ENCODE peak calls at places on chromosomes 6 and 20, in eight cellular contexts. V, A, C, K, Q, T, U and X are unnamed samples.
A peak's percentile ranks its signal among the peaks of the same experiment; 100 is the strongest.

GRCh38 chr6:75098709-75099108 is 107.1 kb downstream of the COL12A1 start:
- DNase-seq in V (no peak), K (no peak), C (peak; percentile 79), Q (peak; percentile 3), A (no peak), T (peak; percentile 89), U (no peak), X (no peak)

GRCh38 chr6:11971154-11971553 is 41.0 kb upstream of the HIVEP1 start:
- DNase-seq in Q (no peak), T (peak; percentile 81), U (no peak), A (no peak), K (no peak), V (no peak), C (no peak), X (no peak)

GRCh38 chr6:70394518-70395300 is 18.6 kb upstream of the FAM135A start:
- DNase-seq in V (no peak), U (no peak), C (peak; percentile 42), K (no peak), Q (no peak), T (no peak), A (no peak), X (no peak)

GRCh38 chr20:58618694-58619540 is 32.2 kb upstream of the STX16 start:
- DNase-seq in U (no peak), Q (no peak), A (no peak), C (no peak), K (no peak), V (no peak), T (peak; percentile 80), X (peak; percentile 42)

GRCh38 chr6:45049188-45049843 is 278.8 kb upstream of the RUNX2 start:
- DNase-seq in V (no peak), C (no peak), U (no peak), A (no peak), T (no peak), Q (peak; percentile 84), K (no peak), X (no peak)

GRCh38 chr20:53887973-53888372 is 182.4 kb downstream of the BCAS1 start:
- DNase-seq in Q (no peak), C (no peak), K (no peak), T (no peak), A (no peak), V (no peak), U (no peak), X (no peak)

GRCh38 chr6:143279385-143279784 is 171.1 kb downstream of the ADAT2 start:
- DNase-seq in C (peak; percentile 47), V (no peak), U (no peak), T (peak; percentile 28), Q (peak; percentile 21), K (no peak), A (no peak), X (peak; percentile 18)

GRCh38 chr6:134746125-134746524 is 203.8 kb downstream of the ALDH8A1 start:
- DNase-seq in A (no peak), K (no peak), C (no peak), V (no peak), U (no peak), Q (no peak), T (no peak), X (no peak)

GRCh38 chr6:44058617-44059358 is 68.5 kb downstream of the MRPL14 start:
- DNase-seq in A (no peak), V (no peak), Q (peak; percentile 96), K (no peak), C (peak; percentile 88), U (no peak), T (peak; percentile 93), X (no peak)

GRCh38 chr6:140051521-140052455 is 677.3 kb upstream of the CITED2 start:
- DNase-seq in T (peak; percentile 71), C (no peak), U (no peak), K (no peak), V (no peak), A (no peak), Q (no peak), X (peak; percentile 18)

GRCh38 chr6:36118550-36119107 is 11.7 kb upstream of the MAPK13 start:
- DNase-seq in Q (peak; percentile 15), V (no peak), U (peak; percentile 42), K (peak; percentile 64), A (peak; percentile 92), C (peak; percentile 74), T (no peak), X (peak; percentile 42)

GRCh38 chr20:62704341-62704948 is 4.2 kb upstream of the NTSR1 start:
- DNase-seq in A (peak; percentile 77), Q (peak; percentile 51), C (peak; percentile 87), K (no peak), T (peak; percentile 92), U (no peak), V (no peak), X (peak; percentile 13)

GRCh38 chr6:80438728-80439127 is 332.3 kb downstream of the BCKDHB start:
- DNase-seq in Q (no peak), T (peak; percentile 73), U (no peak), V (no peak), A (no peak), K (no peak), C (peak; percentile 28), X (no peak)

GRCh38 chr6:34295721-34296120 is 46.9 kb upstream of the SMIM29 start:
- DNase-seq in T (no peak), U (no peak), K (no peak), V (no peak), Q (no peak), C (no peak), A (no peak), X (no peak)

GRCh38 chr6:129112591-129112990 is 229.7 kb downstream of the LAMA2 start:
- DNase-seq in T (no peak), A (no peak), Q (no peak), K (no peak), U (no peak), C (no peak), V (no peak), X (no peak)

GRCh38 chr6:139686308-139686707 is 311.9 kb upstream of the CITED2 start:
- DNase-seq in U (no peak), Q (peak; percentile 7), V (no peak), C (no peak), A (no peak), T (peak; percentile 23), K (no peak), X (no peak)

GRCh38 chr20:8388146-8388545 is 256.1 kb downstream of the PLCB1 start:
- DNase-seq in V (no peak), C (no peak), U (no peak), Q (no peak), A (no peak), K (no peak), T (peak; percentile 64), X (no peak)

GRCh38 chr20:4617019-4617418 is 104.7 kb upstream of the PRND start:
- DNase-seq in K (no peak), C (no peak), V (no peak), A (no peak), Q (no peak), T (no peak), U (no peak), X (no peak)

GRCh38 chr6:3884007-3884745 is 35.0 kb downstream of the FAM50B start:
- DNase-seq in A (no peak), V (no peak), T (peak; percentile 66), C (peak; percentile 71), U (no peak), K (no peak), Q (no peak), X (no peak)

GRCh38 chr6:37877373-37878149 is 58.0 kb downstream of the ZFAND3 start:
- DNase-seq in U (no peak), K (no peak), Q (no peak), V (no peak), T (no peak), C (no peak), A (no peak), X (no peak)

GRCh38 chr6:23547851-23548250 is 578.2 kb upstream of the NRSN1 start:
- DNase-seq in A (no peak), V (no peak), K (no peak), T (no peak), Q (no peak), C (peak; percentile 50), U (no peak), X (no peak)

GRCh38 chr6:69866351-69867074 is at the start of gene COL19A1:
- DNase-seq in K (peak; percentile 4), A (peak; percentile 58), C (peak; percentile 35), V (peak; percentile 59), T (no peak), Q (no peak), U (no peak), X (peak; percentile 37)

GRCh38 chr6:43937236-43938177 is 167.5 kb downstream of the VEGFA start:
- DNase-seq in C (peak; percentile 63), U (no peak), V (peak; percentile 47), T (no peak), K (no peak), A (no peak), Q (no peak), X (no peak)

GRCh38 chr6:26743157-26743821 is 83.7 kb upstream of the ZNF322 start:
- DNase-seq in U (no peak), T (peak; percentile 71), Q (no peak), V (peak; percentile 72), A (no peak), C (peak; percentile 33), K (no peak), X (peak; percentile 52)

GRCh38 chr6:17714879-17715860 is 8.4 kb upstream of the NUP153 start:
- DNase-seq in K (no peak), C (peak; percentile 35), V (no peak), U (no peak), Q (peak; percentile 61), A (no peak), T (peak; percentile 88), X (no peak)

GRCh38 chr6:134503542-134504281 is 185.8 kb upstream of the SGK1 start:
- DNase-seq in U (no peak), C (no peak), Q (no peak), A (no peak), K (no peak), V (no peak), T (peak; percentile 16), X (no peak)

GRCh38 chr6:89161326-89162046 is 15.6 kb downstream of the PM20D2 start:
- DNase-seq in C (no peak), A (no peak), T (no peak), V (no peak), Q (peak; percentile 14), K (no peak), U (no peak), X (no peak)

GRCh38 chr20:33433465-33433864 is 10.1 kb downstream of the SNTA1 start:
- DNase-seq in A (no peak), K (no peak), V (no peak), C (no peak), Q (no peak), T (peak; percentile 49), U (no peak), X (no peak)

GRCh38 chr6:33330736-33331135 is 13.2 kb upstream of the ZBTB22 start:
- DNase-seq in C (no peak), A (no peak), K (no peak), V (no peak), U (no peak), Q (no peak), T (no peak), X (no peak)

GRCh38 chr6:21733311-21733710 is 139.8 kb downstream of the SOX4 start:
- DNase-seq in A (no peak), T (no peak), Q (no peak), K (no peak), U (no peak), C (no peak), V (no peak), X (no peak)

GRCh38 chr20:24131684-24132083 is 143.1 kb upstream of the GGTLC1 start:
- DNase-seq in V (no peak), T (no peak), C (no peak), A (no peak), U (no peak), Q (no peak), K (no peak), X (no peak)

GRCh38 chr6:113734886-113735481 is 122.2 kb upstream of the MARCKS start:
- DNase-seq in T (peak; percentile 29), C (no peak), K (no peak), V (no peak), Q (peak; percentile 32), A (no peak), U (no peak), X (no peak)

GRCh38 chr20:36792422-36792821 is 18.9 kb upstream of the DSN1 start:
- DNase-seq in Q (peak; percentile 29), U (no peak), T (peak; percentile 60), K (no peak), A (no peak), V (peak; percentile 79), C (peak; percentile 71), X (no peak)